ENCODE peak calls at places on chromosomes 11 and 22, in five cellular contexts. G, F, B, W and U are unnamed samples.

GRCh38 chr11:105862736-105863367 is 159.2 kb downstream of the MSANTD4 start:
- DNase-seq in W (peak; percentile 36), G (peak; percentile 27), B (peak; percentile 6), F (no peak), U (no peak)

GRCh38 chr11:44761546-44761961 is 34.8 kb downstream of the TSPAN18 start:
- DNase-seq in G (no peak), W (no peak), B (no peak), F (peak; percentile 44), U (no peak)

GRCh38 chr11:6635082-6635932 is 16.1 kb upstream of the TPP1 start:
- DNase-seq in W (peak; percentile 40), F (no peak), G (no peak), B (peak; percentile 70), U (no peak)

GRCh38 chr11:34610324-34611041 is 10.4 kb upstream of the EHF start:
- DNase-seq in W (no peak), F (no peak), B (no peak), G (no peak), U (no peak)

GRCh38 chr11:78060533-78060932 is 3.1 kb upstream of the THRSP start:
- DNase-seq in F (no peak), G (no peak), B (no peak), W (no peak), U (no peak)

GRCh38 chr11:45161252-45162063 is 15.0 kb downstream of the PRDM11 start:
- DNase-seq in W (no peak), F (no peak), G (no peak), B (no peak), U (no peak)

GRCh38 chr11:8201524-8202365 is 32.9 kb upstream of the RIC3 start:
- DNase-seq in F (peak; percentile 29), W (no peak), G (no peak), B (no peak), U (peak; percentile 42)

GRCh38 chr11:46285173-46285572 is 7.7 kb downstream of the CREB3L1 start:
- DNase-seq in B (no peak), W (no peak), F (no peak), G (no peak), U (no peak)

GRCh38 chr22:29892315-29892714 is 9.3 kb downstream of the MTMR3 start:
- DNase-seq in F (no peak), B (no peak), W (no peak), G (no peak), U (no peak)

GRCh38 chr22:22752556-22753477 is 108.4 kb downstream of the GGTLC2 start:
- DNase-seq in G (no peak), F (peak; percentile 38), W (no peak), B (no peak), U (no peak)

GRCh38 chr11:64321533-64321932 is 3.6 kb downstream of the PRDX5 start:
- DNase-seq in F (no peak), W (no peak), G (no peak), B (no peak), U (no peak)

GRCh38 chr22:47630741-47631534 is 868.5 kb downstream of the TBC1D22A start:
- DNase-seq in B (peak; percentile 17), F (no peak), W (no peak), G (no peak), U (no peak)

GRCh38 chr11:15213471-15214231 is 98.9 kb downstream of the INSC start:
- DNase-seq in W (peak; percentile 52), B (no peak), F (no peak), G (no peak), U (no peak)

GRCh38 chr22:23404689-23405365 is 175.3 kb downstream of the IGLL1 start:
- DNase-seq in W (peak; percentile 35), G (no peak), F (peak; percentile 89), B (no peak), U (no peak)

GRCh38 chr11:46673713-46674462 is 26.5 kb downstream of the ARHGAP1 start:
- DNase-seq in G (no peak), B (no peak), W (no peak), F (no peak), U (no peak)

GRCh38 chr11:116791002-116791812 is 472 bp downstream of the APOA5 start:
- DNase-seq in B (peak; percentile 84), W (peak; percentile 73), F (peak; percentile 99), G (peak; percentile 49), U (no peak)

GRCh38 chr11:555500-556174 is 4.9 kb downstream of the LMNTD2 start:
- DNase-seq in F (peak; percentile 63), G (no peak), W (no peak), B (no peak), U (no peak)

GRCh38 chr11:128906185-128907065 is 15.3 kb downstream of the KCNJ5 start:
- DNase-seq in F (no peak), B (no peak), G (no peak), W (no peak), U (no peak)

GRCh38 chr11:128905345-128906184 is 14.4 kb downstream of the KCNJ5 start:
- DNase-seq in W (no peak), B (peak; percentile 15), G (peak; percentile 70), F (peak; percentile 80), U (no peak)

GRCh38 chr11:128903248-128904041 is 12.3 kb downstream of the KCNJ5 start:
- DNase-seq in W (no peak), F (peak; percentile 64), G (no peak), B (no peak), U (no peak)

GRCh38 chr11:128904303-128904871 is 13.2 kb downstream of the KCNJ5 start:
- DNase-seq in G (no peak), F (no peak), W (no peak), B (no peak), U (no peak)

GRCh38 chr11:128904872-128905344 is 13.8 kb downstream of the KCNJ5 start:
- DNase-seq in G (peak; percentile 6), F (peak; percentile 67), B (no peak), W (no peak), U (no peak)
- TF ChIP-seq KDM1A in G (no peak), F (no peak), B (no peak), W (no peak), U (no peak)

GRCh38 chr11:86205415-86206268 is 38.9 kb upstream of the EED start:
- DNase-seq in B (no peak), F (no peak), G (no peak), W (peak; percentile 64), U (no peak)
- TF ChIP-seq KDM1A in B (no peak), F (no peak), G (no peak), W (no peak), U (no peak)

DNA sequence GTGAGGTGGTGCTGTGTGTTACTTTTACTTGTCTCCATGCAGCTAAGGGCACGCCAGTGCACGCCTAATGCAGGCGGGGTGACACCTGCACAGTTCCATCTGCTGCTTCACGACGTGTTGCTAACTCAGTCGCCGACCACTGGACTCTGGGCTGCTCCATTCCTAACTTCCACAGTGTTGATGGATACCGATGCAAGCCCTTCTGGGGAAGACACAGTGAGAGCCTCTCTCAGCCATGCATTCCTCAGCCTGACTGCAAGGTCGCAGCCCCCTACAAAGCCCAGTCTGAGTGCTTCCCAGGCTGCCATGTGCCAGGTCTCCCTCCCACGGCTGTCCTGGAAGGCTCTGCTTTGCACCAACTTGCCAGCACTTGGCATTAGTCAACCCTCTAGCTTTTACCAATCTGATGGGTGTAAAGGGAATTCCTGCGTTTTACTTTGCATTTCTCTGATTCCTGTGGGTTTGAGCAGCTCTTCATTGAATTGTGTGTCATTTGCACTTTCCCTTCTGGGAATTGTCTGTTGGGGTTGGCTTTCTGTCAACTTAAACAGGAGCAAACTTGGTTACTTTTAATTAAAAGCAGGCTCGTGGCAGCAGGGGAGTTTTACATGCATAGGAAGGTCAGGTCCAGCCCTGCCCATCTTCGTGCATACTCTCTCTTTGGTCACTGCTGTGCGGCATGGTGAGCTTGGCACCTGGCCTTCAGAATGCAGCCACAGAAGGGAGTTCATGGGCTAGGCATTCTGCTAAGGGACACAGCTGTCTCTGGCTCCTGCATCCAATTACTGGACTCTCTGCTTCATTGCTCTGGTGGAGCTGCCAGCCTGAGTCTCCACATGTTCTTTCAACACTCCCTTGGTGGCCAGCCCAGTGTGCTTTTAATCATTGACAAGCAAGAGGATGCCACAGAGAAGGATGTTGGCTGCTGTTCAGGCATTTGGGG is 34.6 kb upstream of the SHANK2 start:
- DNase-seq in G (peak; percentile 62), F (no peak), B (no peak), W (peak; percentile 38), U (no peak)
- TF ChIP-seq KDM1A in G (no peak), F (no peak), B (no peak), W (no peak), U (no peak)

GRCh38 chr11:11982461-11982860 is 26.0 kb downstream of the DKK3 start:
- DNase-seq in F (no peak), G (no peak), B (no peak), W (no peak), U (no peak)

GRCh38 chr11:11981840-11982239 is 26.6 kb downstream of the DKK3 start:
- DNase-seq in B (no peak), G (no peak), F (no peak), W (no peak), U (no peak)

GRCh38 chr11:11984563-11984962 is 23.9 kb downstream of the DKK3 start:
- DNase-seq in G (no peak), F (no peak), W (no peak), B (no peak), U (no peak)

GRCh38 chr11:11983427-11983826 is 25.0 kb downstream of the DKK3 start:
- DNase-seq in W (no peak), B (no peak), G (no peak), F (no peak), U (no peak)

DNA sequence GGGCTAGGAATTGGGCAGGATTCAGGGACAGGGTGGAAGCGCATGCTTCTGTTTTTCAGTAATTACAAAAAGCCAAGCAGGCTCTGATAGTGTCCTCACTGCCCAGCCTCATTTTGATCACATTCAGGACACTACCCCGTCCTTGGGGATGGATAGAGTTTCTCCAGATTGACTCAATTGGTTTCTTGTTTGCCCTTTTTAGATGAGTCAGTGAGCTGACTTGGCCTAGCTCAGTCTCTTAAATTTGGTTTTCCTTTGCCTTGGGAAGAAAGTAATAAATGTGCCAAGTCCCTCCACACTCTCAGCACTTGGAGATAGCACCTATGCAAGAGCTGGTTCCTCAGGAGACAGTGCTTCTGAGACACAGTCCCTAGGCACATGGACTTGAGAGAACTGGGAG is 25.5 kb downstream of the DKK3 start:
- DNase-seq in G (no peak), B (no peak), W (no peak), F (no peak), U (no peak)
- TF ChIP-seq KDM1A in G (no peak), B (no peak), W (no peak), F (no peak), U (no peak)

GRCh38 chr11:101582242-101583052 is 1.4 kb downstream of the TRPC6 start:
- DNase-seq in B (no peak), F (peak; percentile 54), W (no peak), G (peak; percentile 10), U (no peak)

GRCh38 chr11:101583180-101584128 is at the start of gene TRPC6:
- DNase-seq in W (no peak), B (no peak), G (peak; percentile 43), F (peak; percentile 80), U (no peak)

GRCh38 chr11:101584651-101585050 is 844 bp upstream of the TRPC6 start:
- DNase-seq in W (no peak), B (no peak), G (no peak), F (no peak), U (no peak)

GRCh38 chr11:101584129-101584515 is 315 bp upstream of the TRPC6 start:
- DNase-seq in F (no peak), G (no peak), W (no peak), B (no peak), U (no peak)

GRCh38 chr11:101586965-101587364 is 3.2 kb upstream of the TRPC6 start:
- DNase-seq in F (no peak), W (no peak), B (no peak), G (no peak), U (no peak)
- TF ChIP-seq KDM1A in F (no peak), W (no peak), B (no peak), G (no peak), U (no peak)

GRCh38 chr11:124415356-124415923 is 9.2 kb downstream of the OR8B4 start:
- DNase-seq in F (no peak), G (peak; percentile 56), W (peak; percentile 37), B (peak; percentile 47), U (no peak)
- TF ChIP-seq KDM1A in F (no peak), G (no peak), W (no peak), B (no peak), U (no peak)